ENCODE peak calls at places on chromosomes 11 and 22, in nine cellular contexts. J is fibroblast of lung, N is astrocyte of the cerebellum, F is uterus, G is psoas muscle, B is tibial nerve, X is nephron progenitor cell, M is mammary epithelial cell, E is adrenal gland. A is an unnamed sample.

GRCh38 chr11:64305691-64306562 is 603 bp downstream of the ESRRA start:
- DNase-seq in B (peak), N (no peak), J (peak), F (peak), G (peak), X (peak), M (peak), E (peak), A (no peak)

GRCh38 chr11:83819936-83820549 is 533.9 kb upstream of the CCDC90B start:
- DNase-seq in E (peak), N (peak), B (peak), X (no peak), J (peak), G (no peak), F (peak), M (peak), A (no peak)

GRCh38 chr11:44990665-44991064 is 40.0 kb upstream of the TP53I11 start:
- DNase-seq in E (no peak), B (no peak), F (no peak), X (no peak), N (no peak), M (no peak), J (no peak), G (no peak), A (no peak)

GRCh38 chr11:9172394-9172793 is 81.0 kb upstream of the SCUBE2 start:
- DNase-seq in X (no peak), B (no peak), E (no peak), G (no peak), J (no peak), N (no peak), M (no peak), F (no peak), A (no peak)

GRCh38 chr11:26201411-26201810 is 130.5 kb upstream of the ANO3 start:
- DNase-seq in M (peak), F (no peak), J (peak), X (no peak), E (no peak), B (no peak), G (no peak), N (no peak), A (peak)

GRCh38 chr22:28139993-28140392 is 220.9 kb upstream of the PITPNB start:
- DNase-seq in F (no peak), M (peak), B (no peak), N (no peak), J (peak), E (no peak), X (no peak), G (no peak), A (peak)

GRCh38 chr22:48376936-48377335 is 1450.7 kb downstream of the BRD1 start:
- DNase-seq in X (no peak), B (no peak), G (no peak), M (no peak), E (no peak), N (no peak), F (no peak), J (no peak), A (no peak)

GRCh38 chr11:75440960-75441803 is 8.2 kb upstream of the KLHL35 start:
- DNase-seq in J (no peak), X (no peak), M (no peak), N (no peak), F (no peak), B (no peak), E (no peak), G (peak), A (no peak)

GRCh38 chr11:65571940-65572339 is 398 bp upstream of the FAM89B start:
- DNase-seq in N (no peak), F (no peak), M (peak), B (no peak), G (no peak), E (peak), X (no peak), J (no peak), A (no peak)

GRCh38 chr11:405323-405975 is 9.3 kb downstream of the SIGIRR start:
- DNase-seq in E (no peak), G (peak), F (no peak), X (no peak), M (no peak), J (no peak), B (no peak), N (no peak), A (no peak)

GRCh38 chr11:47121056-47121455 is 55.6 kb downstream of the ARFGAP2 start:
- DNase-seq in M (no peak), N (no peak), X (no peak), J (no peak), E (no peak), B (no peak), G (no peak), F (no peak), A (no peak)

GRCh38 chr22:20843501-20843900 is 15.1 kb downstream of the PI4KA start:
- DNase-seq in N (no peak), E (no peak), X (no peak), B (no peak), J (no peak), G (no peak), M (peak), F (no peak), A (no peak)

GRCh38 chr22:49882519-49883293 is 29.1 kb downstream of the ZBED4 start:
- DNase-seq in M (no peak), N (no peak), B (no peak), F (no peak), E (no peak), X (no peak), G (no peak), J (peak), A (no peak)

GRCh38 chr22:16949561-16949960 is 58.5 kb downstream of the GAB4 start:
- DNase-seq in J (no peak), X (no peak), M (no peak), E (peak), N (no peak), G (no peak), F (no peak), B (no peak), A (no peak)

GRCh38 chr11:86874314-86875056 is 74.1 kb downstream of the PRSS23 start:
- DNase-seq in F (no peak), N (no peak), G (no peak), E (no peak), B (no peak), X (no peak), M (no peak), J (peak), A (no peak)

GRCh38 chr11:120224872-120225371 is 14.1 kb downstream of the OAF start:
- DNase-seq in X (no peak), F (no peak), B (no peak), N (no peak), G (peak), E (no peak), J (no peak), M (no peak), A (no peak)

GRCh38 chr11:12088531-12088930 is 21.9 kb upstream of the MICAL2 start:
- DNase-seq in X (no peak), E (no peak), B (no peak), G (no peak), J (no peak), F (no peak), M (no peak), N (no peak), A (no peak)

GRCh38 chr22:46638601-46639431 is 18.6 kb downstream of the GRAMD4 start:
- DNase-seq in F (no peak), M (no peak), G (no peak), E (peak), X (no peak), B (no peak), J (no peak), N (no peak), A (no peak)

GRCh38 chr22:46584081-46584903 is 35.9 kb upstream of the GRAMD4 start:
- DNase-seq in G (peak), N (no peak), F (no peak), M (no peak), B (no peak), E (peak), X (no peak), J (peak), A (no peak)

GRCh38 chr11:134497586-134497985 is 85.5 kb upstream of the B3GAT1 start:
- DNase-seq in F (no peak), N (no peak), G (no peak), M (no peak), E (no peak), B (no peak), X (no peak), J (no peak), A (no peak)

GRCh38 chr11:122095950-122096942 is 19.8 kb downstream of the BLID start:
- DNase-seq in B (no peak), F (no peak), E (no peak), M (peak), G (no peak), X (no peak), N (peak), J (peak), A (no peak)

GRCh38 chr22:39873963-39874362 is 19.6 kb downstream of the ENTHD1 start:
- DNase-seq in G (no peak), J (peak), N (no peak), F (no peak), E (no peak), B (no peak), M (peak), X (no peak), A (no peak)

GRCh38 chr22:44520695-44521094 is 22.7 kb upstream of the RTL6 start:
- DNase-seq in M (no peak), N (no peak), G (no peak), X (no peak), B (no peak), F (no peak), J (peak), E (no peak), A (no peak)

GRCh38 chr11:20669833-20670684 is 673 bp downstream of the NELL1 start:
- DNase-seq in J (no peak), E (no peak), M (no peak), B (no peak), G (no peak), F (no peak), X (peak), N (no peak), A (no peak)

GRCh38 chr11:34044664-34045485 is 6.7 kb upstream of the CAPRIN1 start:
- DNase-seq in B (peak), M (peak), F (no peak), E (peak), X (no peak), J (peak), N (peak), G (no peak), A (no peak)

GRCh38 chr22:37230673-37231405 is 13.2 kb downstream of the RAC2 start:
- DNase-seq in M (no peak), B (no peak), E (peak), N (no peak), J (peak), X (peak), G (peak), F (no peak), A (no peak)

DNA sequence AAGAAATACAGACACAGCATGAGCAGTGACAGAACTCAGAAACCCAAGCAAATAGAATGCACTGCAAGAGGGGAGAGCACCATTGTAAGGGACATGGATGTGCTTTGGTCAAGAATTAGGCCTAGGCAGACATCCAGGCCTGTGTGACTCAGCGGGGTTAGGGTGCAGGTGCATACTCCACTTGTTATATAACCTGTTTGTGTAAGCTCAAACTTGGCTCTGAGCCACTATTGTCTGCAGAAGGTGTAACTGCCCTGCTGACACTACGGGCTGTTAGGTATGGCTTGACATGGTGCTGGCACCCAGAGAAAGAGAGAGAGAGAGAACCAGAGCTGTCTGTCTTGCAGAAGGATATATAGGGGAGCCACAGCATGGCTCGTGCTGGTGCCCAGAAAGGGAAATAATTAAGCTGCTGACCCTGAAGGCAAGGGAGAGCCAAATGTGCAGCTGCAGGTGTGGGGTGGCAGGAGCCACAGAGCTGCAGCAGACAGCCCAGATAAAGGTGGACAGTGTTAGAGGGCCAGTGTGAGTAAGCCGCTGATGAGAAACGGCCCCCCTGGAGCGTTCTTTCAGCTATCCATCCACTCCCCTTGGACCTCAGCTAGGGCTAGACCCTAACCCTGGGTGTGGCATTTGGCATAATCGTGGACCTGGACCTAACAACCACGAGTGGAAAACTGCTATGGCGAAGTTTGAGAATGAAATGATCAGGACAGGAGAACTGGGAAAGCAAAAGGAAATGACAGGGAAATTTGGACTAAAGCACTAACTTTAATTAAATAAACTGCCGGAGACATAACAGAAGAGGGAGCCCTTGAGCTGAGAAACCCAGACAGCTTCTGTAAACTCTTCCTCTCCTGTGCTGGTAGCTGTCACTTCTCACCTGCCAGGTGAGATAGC is 253.0 kb upstream of the CCDC179 start:
- DNase-seq in F (no peak), J (peak), G (no peak), B (no peak), M (peak), X (peak), N (peak), E (peak), A (peak)
- TF ChIP-seq CTCF in F (no peak), J (peak), G (peak), B (no peak), M (peak), X (peak), N (peak), E (peak), A (peak)

DNA sequence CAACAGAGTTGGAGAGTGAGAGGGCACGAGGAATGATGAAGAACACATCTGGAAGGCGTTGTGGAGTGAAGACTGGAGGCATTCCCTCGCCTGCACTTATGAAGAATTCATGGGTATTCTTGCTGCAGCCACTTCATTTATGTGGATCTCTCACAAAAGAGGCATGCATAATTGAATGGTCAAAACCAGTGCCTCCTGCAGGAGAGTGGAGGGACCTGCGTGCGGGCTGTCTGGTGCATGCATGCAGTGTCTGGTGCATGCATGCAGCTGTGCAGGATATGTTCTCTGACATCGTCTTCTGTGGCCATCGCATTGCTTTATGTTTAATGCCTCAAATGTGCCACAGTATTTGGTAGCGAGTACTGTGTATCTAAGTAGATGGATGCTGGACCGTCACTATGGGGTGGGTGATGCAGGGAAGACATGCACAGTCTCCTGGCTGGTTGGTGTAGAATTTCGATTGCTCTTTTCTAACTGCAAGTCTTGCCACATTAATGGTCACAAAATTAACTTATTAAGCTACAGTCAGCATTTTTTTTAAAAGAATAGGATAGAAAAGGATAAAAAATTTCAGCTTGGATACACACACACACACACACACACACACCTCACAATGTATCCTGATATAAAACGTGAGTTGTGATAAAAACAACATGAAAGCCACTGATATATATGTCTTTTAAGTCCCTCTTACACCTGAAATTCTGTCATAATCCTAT is 20.9 kb upstream of the NTM start:
- DNase-seq in M (no peak), J (no peak), F (no peak), B (no peak), N (no peak), G (no peak), E (no peak), X (no peak), A (no peak)
- TF ChIP-seq CTCF in M (no peak), J (no peak), F (no peak), B (no peak), N (no peak), G (no peak), E (no peak), X (no peak), A (no peak)

DNA sequence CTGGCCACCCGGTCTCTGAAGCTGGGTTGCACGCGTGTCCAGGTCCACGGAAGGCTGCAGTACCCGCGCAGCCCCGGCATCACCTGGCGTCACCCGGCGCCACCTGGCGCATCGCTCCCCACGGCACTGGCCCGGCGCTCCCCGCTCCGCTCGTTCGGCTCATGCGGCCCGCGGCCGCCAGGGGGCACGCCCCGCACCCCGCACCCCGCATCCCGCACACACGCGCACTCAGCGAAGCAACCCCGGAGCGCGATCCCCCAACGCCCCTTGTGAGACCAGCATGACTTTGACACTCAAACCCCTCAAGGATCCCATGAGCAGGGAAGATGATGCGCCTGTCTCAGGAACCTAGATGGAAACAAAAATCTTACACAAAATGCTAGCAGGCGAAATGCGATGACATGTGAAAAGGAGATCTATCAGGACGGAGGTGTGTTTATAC is 11.9 kb downstream of the B3GNT6 start:
- DNase-seq in N (no peak), B (no peak), E (no peak), J (no peak), X (peak), F (no peak), G (no peak), M (peak), A (no peak)
- TF ChIP-seq CTCF in N (peak), B (peak), E (peak), J (peak), X (peak), F (peak), G (peak), M (peak), A (peak)

DNA sequence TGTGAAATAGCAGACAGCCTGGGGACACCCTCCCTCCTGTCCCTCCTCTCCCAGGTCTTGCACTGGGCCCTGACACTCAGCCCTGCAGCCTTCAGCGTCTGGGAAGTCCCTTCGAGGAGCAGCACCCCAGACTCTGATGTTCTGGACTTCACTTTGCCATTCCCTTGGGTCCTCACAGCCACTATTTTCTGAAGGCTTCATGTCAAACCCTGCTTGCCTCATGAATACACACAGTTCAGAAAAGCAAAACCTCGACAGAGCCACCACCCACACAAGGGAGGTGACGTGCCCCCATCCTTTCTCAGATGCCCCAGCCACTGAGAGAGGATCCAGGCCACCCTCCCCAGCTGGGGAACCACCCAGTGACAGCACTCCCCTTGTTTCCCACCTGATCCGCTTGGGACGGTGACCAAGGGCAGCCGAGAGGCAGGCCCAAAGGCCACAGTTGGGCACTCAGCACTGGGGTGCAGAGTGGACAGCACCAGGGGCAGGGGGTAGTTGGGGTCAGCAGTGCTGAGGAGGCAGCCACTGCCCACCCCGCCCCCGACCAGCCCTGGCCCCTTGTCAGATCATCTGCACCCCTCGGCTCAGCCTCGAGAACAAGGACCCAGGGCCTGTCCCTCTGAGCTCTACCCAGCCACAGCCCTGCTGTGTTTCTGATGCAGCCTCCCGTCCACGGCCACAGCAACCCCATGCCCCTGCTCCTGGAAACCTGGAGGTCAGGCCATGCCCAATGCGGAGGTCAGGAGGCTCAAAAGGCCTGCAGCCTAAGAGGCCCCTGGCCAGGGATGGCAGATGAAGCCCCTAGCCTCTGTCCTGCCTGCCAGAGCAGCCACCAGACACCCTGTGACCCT is 3.1 kb upstream of the TNNT3 start:
- DNase-seq in N (no peak), E (peak), M (no peak), F (no peak), B (no peak), G (peak), J (no peak), X (no peak), A (no peak)
- TF ChIP-seq CTCF in N (no peak), E (no peak), M (no peak), F (no peak), B (no peak), G (no peak), J (no peak), X (no peak), A (no peak)

A was measured in epithelial cell of proximal tubule.